ENCODE peak calls at places on chromosomes 16 and 17, in nine cellular contexts. G is H7; W is astrocyte; X is lung; V is lower lobe of right lung; P is A673; L is colonic mucosa; Z is naive thymus-derived CD4-positive, alpha-beta T cell; Y is aorta. J is an unnamed sample. For H3K27me3, the result is how much of the 10 kb centered on the place peaks cover.

GRCh38 chr16:86566601-86566965 is at the start of gene FOXC2:
- DNase-seq in G (peak), W (peak), X (peak), V (peak), P (peak), L (peak), Z (peak), Y (peak), J (no peak)

GRCh38 chr16:29126057-29126494 is 141.2 kb downstream of the LAT start:
- DNase-seq in G (peak), W (no peak), X (no peak), V (no peak), P (no peak), L (no peak), Z (peak), Y (no peak), J (no peak)

GRCh38 chr16:31371619-31372484 is 16.9 kb downstream of the ITGAX start:
- DNase-seq in G (peak), W (no peak), X (no peak), V (no peak), P (no peak), L (no peak), Z (no peak), Y (no peak), J (no peak)

GRCh38 chr16:56355786-56356275 is 69.5 kb downstream of the AMFR start:
- DNase-seq in G (peak), W (no peak), X (no peak), V (peak), P (no peak), L (no peak), Z (no peak), Y (peak), J (no peak)

GRCh38 chr17:75365931-75366275 is 39.6 kb downstream of the GRB2 start:
- DNase-seq in G (no peak), W (no peak), X (no peak), V (no peak), P (no peak), L (no peak), Z (no peak), Y (no peak), J (no peak)

GRCh38 chr16:882256-882655 is 81.7 kb upstream of the GNG13 start:
- DNase-seq in G (no peak), W (no peak), X (no peak), V (no peak), P (no peak), L (no peak), Z (no peak), Y (no peak), J (no peak)

GRCh38 chr16:65059421-65059980 is 62.4 kb downstream of the CDH11 start:
- DNase-seq in G (no peak), W (no peak), X (no peak), V (no peak), P (no peak), L (no peak), Z (no peak), Y (no peak), J (no peak)

GRCh38 chr17:82751571-82752370 is at the start of gene TBCD:
- DNase-seq in G (peak), W (peak), X (peak), V (peak), P (peak), L (peak), Z (peak), Y (peak), J (peak)

GRCh38 chr17:51005768-51006167 is 114.9 kb downstream of the SPAG9 start:
- DNase-seq in G (no peak), W (no peak), X (no peak), V (no peak), P (no peak), L (no peak), Z (no peak), Y (no peak), J (no peak)

DNA sequence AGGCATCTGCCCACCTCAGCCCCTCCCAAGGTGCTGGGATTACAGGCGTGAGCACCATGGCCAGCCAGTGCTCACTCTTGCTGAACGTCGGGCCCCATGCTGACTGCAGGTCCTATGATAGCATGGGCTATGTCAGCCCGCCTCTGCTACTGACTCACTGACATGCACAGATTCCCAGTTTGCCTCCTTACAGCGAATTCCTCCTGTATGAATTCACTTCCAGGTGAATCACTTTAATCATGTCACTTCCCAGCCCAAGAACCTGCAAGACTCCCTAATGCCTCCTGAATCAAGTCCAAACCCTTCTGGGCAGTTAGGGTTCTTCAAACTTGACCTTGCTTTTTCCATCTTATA is 16.1 kb upstream of the UBTF start:
- DNase-seq in G (no peak), W (peak), X (no peak), V (no peak), P (no peak), L (no peak), Z (no peak), Y (no peak), J (no peak)
- H3K27me3 ChIP-seq in G (under half), W (under half), X (under half), V (under half), P (under half), L (under half), Z (under half), Y (under half), J (under half)

DNA sequence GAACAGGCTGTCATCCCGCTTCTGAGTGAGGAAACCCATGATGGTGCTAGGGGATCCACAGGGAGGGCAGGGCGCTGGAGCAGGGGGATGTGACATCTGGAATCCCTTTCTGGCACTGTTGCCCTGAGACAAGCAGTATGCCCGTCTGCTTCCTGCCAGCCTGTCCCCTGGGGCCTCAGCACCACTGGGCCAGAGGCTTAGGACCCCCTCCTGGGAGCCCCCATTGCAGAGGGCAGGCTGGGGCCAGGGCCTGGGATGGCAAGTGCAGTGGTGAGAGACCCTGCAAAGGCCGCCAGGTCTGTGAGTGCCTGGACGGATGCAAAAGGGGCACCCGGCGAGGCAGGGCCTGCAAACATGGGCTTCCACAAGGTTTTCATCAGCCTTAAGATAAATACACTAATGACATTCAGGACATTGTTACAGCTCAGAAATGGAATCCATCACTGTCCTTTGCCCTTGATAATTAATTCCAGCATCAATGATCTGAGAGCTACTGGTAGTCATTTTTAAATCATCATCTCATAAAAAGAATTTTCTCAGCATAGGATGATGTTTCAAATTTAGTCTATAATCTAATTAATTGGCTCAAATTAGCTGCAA is 51.6 kb downstream of the PRMT7 start:
- DNase-seq in G (no peak), W (no peak), X (no peak), V (no peak), P (peak), L (no peak), Z (no peak), Y (no peak), J (no peak)
- H3K27me3 ChIP-seq in G (under half), W (under half), X (under half), V (under half), P (under half), L (under half), Z (under half), Y (under half), J (under half)

DNA sequence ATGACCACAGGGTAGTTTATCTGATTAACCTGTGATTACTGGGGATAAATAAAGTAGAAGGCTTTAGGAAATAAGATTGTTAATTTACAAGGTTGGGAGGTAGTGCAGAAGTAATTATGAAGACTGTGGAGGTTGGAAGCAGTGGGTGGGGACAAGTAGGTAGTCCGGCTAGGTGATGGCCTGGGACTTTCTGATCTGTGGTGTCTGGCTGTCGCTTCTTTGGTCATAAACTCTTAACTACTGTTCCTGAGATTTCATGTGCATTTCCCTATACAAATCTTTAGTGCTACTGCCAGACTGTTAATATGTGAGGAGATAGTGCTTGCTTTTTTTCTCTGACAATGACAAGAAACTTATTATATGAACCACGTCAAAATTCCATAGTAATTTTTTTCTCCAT is 19.5 kb upstream of the HNF1B start:
- DNase-seq in G (no peak), W (no peak), X (no peak), V (no peak), P (no peak), L (no peak), Z (no peak), Y (no peak), J (no peak)
- H3K27me3 ChIP-seq in G (under half), W (under half), X (under half), V (under half), P (under half), L (under half), Z (under half), Y (under half), J (under half)

GRCh38 chr17:27798376-27798775 is 2.0 kb downstream of the NOS2 start:
- DNase-seq in G (no peak), W (no peak), X (no peak), V (no peak), P (no peak), L (no peak), Z (no peak), Y (no peak), J (no peak)
- H3K27me3 ChIP-seq in G (under half), W (under half), X (under half), V (under half), P (under half), L (under half), Z (under half), Y (under half), J (under half)

GRCh38 chr16:89172171-89172900 is 788 bp downstream of the CDH15 start:
- DNase-seq in G (no peak), W (no peak), X (no peak), V (no peak), P (no peak), L (no peak), Z (no peak), Y (no peak), J (no peak)
- H3K27me3 ChIP-seq in G (under half), W (under half), X (under half), V (under half), P (under half), L (under half), Z (under half), Y (under half), J (under half)

GRCh38 chr17:62824290-62825135 is 16.4 kb upstream of the MARCHF10 start:
- DNase-seq in G (peak), W (peak), X (no peak), V (no peak), P (no peak), L (no peak), Z (no peak), Y (no peak), J (no peak)
- H3K27me3 ChIP-seq in G (under half), W (under half), X (under half), V (under half), P (under half), L (under half), Z (under half), Y (under half), J (under half)

DNA sequence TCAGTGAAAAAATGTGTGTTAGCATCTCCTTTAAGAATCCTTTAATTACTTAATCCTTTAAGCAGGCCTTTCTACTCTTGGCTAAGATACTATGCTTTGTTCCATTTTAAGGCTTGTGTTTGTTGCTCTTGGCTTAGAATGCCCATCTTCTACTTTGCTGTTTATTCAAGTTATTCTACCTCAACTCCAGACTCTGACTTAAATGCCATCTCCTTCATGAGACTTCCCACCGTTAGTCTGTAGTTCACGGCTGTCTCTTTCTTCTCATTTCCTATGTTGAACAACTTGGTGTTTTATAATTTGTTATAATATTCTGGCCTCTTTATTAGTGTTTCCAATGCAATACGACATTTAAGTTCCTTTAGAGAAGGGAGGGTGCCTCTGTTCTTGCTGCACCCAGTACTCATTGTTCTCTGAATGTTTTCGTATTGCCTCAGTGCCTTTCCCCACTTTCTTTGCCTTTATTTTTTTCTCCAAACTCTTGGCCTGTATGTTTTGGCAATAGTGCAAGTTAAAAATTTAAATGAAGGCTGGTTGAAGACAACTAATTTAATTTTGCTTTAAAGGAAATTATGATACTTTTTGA is 6.1 kb upstream of the KRT10 start:
- DNase-seq in G (no peak), W (peak), X (no peak), V (no peak), P (no peak), L (no peak), Z (no peak), Y (no peak), J (no peak)
- H3K27me3 ChIP-seq in G (under half), W (under half), X (under half), V (under half), P (under half), L (under half), Z (under half), Y (under half), J (under half)

GRCh38 chr17:60157487-60158040 is 7.8 kb downstream of the CA4 start:
- DNase-seq in G (peak), W (no peak), X (no peak), V (peak), P (no peak), L (no peak), Z (no peak), Y (peak), J (no peak)
- H3K27me3 ChIP-seq in G (under half), W (under half), X (under half), V (under half), P (under half), L (under half), Z (under half), Y (under half), J (under half)

GRCh38 chr16:78499399-78499798 is 399.9 kb downstream of the WWOX start:
- DNase-seq in G (no peak), W (no peak), X (no peak), V (no peak), P (no peak), L (no peak), Z (no peak), Y (no peak), J (no peak)

GRCh38 chr16:78503501-78504110 is 404.2 kb downstream of the WWOX start:
- DNase-seq in G (peak), W (peak), X (peak), V (no peak), P (peak), L (peak), Z (peak), Y (no peak), J (peak)

GRCh38 chr16:78501744-78502143 is 402.3 kb downstream of the WWOX start:
- DNase-seq in G (no peak), W (no peak), X (no peak), V (no peak), P (no peak), L (no peak), Z (no peak), Y (no peak), J (no peak)

GRCh38 chr16:78504391-78504945 is 405.0 kb downstream of the WWOX start:
- DNase-seq in G (no peak), W (no peak), X (no peak), V (no peak), P (no peak), L (peak), Z (no peak), Y (no peak), J (no peak)

GRCh38 chr16:78500659-78501226 is 401.3 kb downstream of the WWOX start:
- DNase-seq in G (no peak), W (no peak), X (no peak), V (no peak), P (no peak), L (no peak), Z (no peak), Y (no peak), J (no peak)
- H3K27me3 ChIP-seq in G (under half), W (under half), X (under half), V (under half), P (under half), L (under half), Z (under half), Y (under half), J (under half)

GRCh38 chr17:79412110-79412509 is 198.7 kb downstream of the RBFOX3 start:
- DNase-seq in G (no peak), W (no peak), X (no peak), V (no peak), P (no peak), L (no peak), Z (no peak), Y (no peak), J (no peak)
- H3K27me3 ChIP-seq in G (under half), W (under half), X (under half), V (half or more), P (half or more), L (under half), Z (under half), Y (under half), J (under half)

J was measured in Karpas-422.